ENCODE peak calls at places on chromosome 2, in nine cellular contexts. R is uterus, J is gastrocnemius medialis, B is spleen, I is body of pancreas, M is vagina, Y is A549, W is GM12878, P is Peyer's patch. D is an unnamed sample.
A peak's percentile ranks its signal among the peaks of the same experiment; 100 is the strongest.

GRCh38 chr2:5322414-5322813 is 369.8 kb upstream of the SOX11 start:
- DNase-seq in R (no peak), J (no peak), B (no peak), I (no peak), M (no peak), Y (no peak), W (no peak), P (no peak), D (no peak)

GRCh38 chr2:37720533-37721218 is 49.2 kb upstream of the CDC42EP3 start:
- DNase-seq in R (no peak), J (no peak), B (no peak), I (no peak), M (no peak), Y (no peak), W (no peak), P (no peak), D (no peak)

GRCh38 chr2:17043173-17043572 is 377.5 kb upstream of the CYRIA start:
- DNase-seq in R (no peak), J (no peak), B (no peak), I (no peak), M (no peak), Y (no peak), W (no peak), P (no peak), D (no peak)

GRCh38 chr2:217331577-217332139 is 471.8 kb upstream of the TNP1 start:
- DNase-seq in R (no peak), J (no peak), B (no peak), I (peak; percentile 21), M (no peak), Y (peak; percentile 86), W (no peak), P (no peak), D (peak; percentile 28)

GRCh38 chr2:180222642-180223041 is 215.5 kb upstream of the CWC22 start:
- DNase-seq in R (no peak), J (no peak), B (no peak), I (no peak), M (no peak), Y (no peak), W (no peak), P (no peak), D (no peak)

GRCh38 chr2:88735853-88736252 is 44.4 kb downstream of the RPIA start:
- DNase-seq in R (no peak), J (peak; percentile 45), B (no peak), I (no peak), M (no peak), Y (peak; percentile 47), W (no peak), P (peak; percentile 67), D (no peak)

GRCh38 chr2:54776494-54776893 is 53.0 kb downstream of the EML6 start:
- DNase-seq in R (no peak), J (no peak), B (no peak), I (no peak), M (no peak), Y (no peak), W (no peak), P (no peak), D (no peak)

GRCh38 chr2:38505779-38506178 is 96.9 kb downstream of the HNRNPLL start:
- DNase-seq in R (peak; percentile 96), J (peak; percentile 91), B (no peak), I (no peak), M (peak; percentile 91), Y (peak; percentile 29), W (no peak), P (no peak), D (peak; percentile 62)

GRCh38 chr2:187709063-187709462 is 154.8 kb upstream of the TFPI start:
- DNase-seq in R (no peak), J (no peak), B (no peak), I (no peak), M (no peak), Y (no peak), W (no peak), P (no peak), D (no peak)

GRCh38 chr2:232318175-232318855 is 60.2 kb upstream of the ALPP start:
- DNase-seq in R (no peak), J (no peak), B (no peak), I (no peak), M (no peak), Y (no peak), W (no peak), P (no peak), D (no peak)

GRCh38 chr2:54419386-54419785 is 36.7 kb upstream of the SPTBN1 start:
- DNase-seq in R (no peak), J (no peak), B (no peak), I (no peak), M (no peak), Y (no peak), W (no peak), P (no peak), D (no peak)

GRCh38 chr2:201781583-201782051 is 884 bp upstream of the ALS2 start:
- DNase-seq in R (no peak), J (no peak), B (no peak), I (peak; percentile 34), M (peak; percentile 89), Y (no peak), W (no peak), P (no peak), D (peak; percentile 58)

GRCh38 chr2:102520009-102520408 is 47.0 kb downstream of the SLC9A4 start:
- DNase-seq in R (no peak), J (no peak), B (no peak), I (no peak), M (no peak), Y (peak; percentile 61), W (no peak), P (no peak), D (no peak)

GRCh38 chr2:196987654-196988364 is 61.3 kb upstream of the PGAP1 start:
- DNase-seq in R (peak; percentile 57), J (no peak), B (no peak), I (no peak), M (no peak), Y (peak; percentile 85), W (peak; percentile 15), P (no peak), D (no peak)

GRCh38 chr2:126657146-126657635 is 1.2 kb downstream of the GYPC start:
- DNase-seq in R (peak; percentile 65), J (peak; percentile 74), B (peak; percentile 88), I (no peak), M (no peak), Y (no peak), W (no peak), P (no peak), D (no peak)

GRCh38 chr2:126655066-126655465 is 892 bp upstream of the GYPC start:
- DNase-seq in R (no peak), J (no peak), B (no peak), I (no peak), M (peak; percentile 87), Y (no peak), W (no peak), P (no peak), D (no peak)

GRCh38 chr2:126657636-126658315 is 1.8 kb downstream of the GYPC start:
- DNase-seq in R (peak; percentile 86), J (peak; percentile 87), B (peak; percentile 96), I (peak; percentile 52), M (peak; percentile 94), Y (peak; percentile 5), W (peak; percentile 61), P (peak; percentile 72), D (peak; percentile 67)

GRCh38 chr2:126655500-126656310 is at the start of gene GYPC:
- DNase-seq in R (peak; percentile 74), J (peak; percentile 82), B (peak; percentile 93), I (peak; percentile 57), M (peak; percentile 94), Y (no peak), W (no peak), P (no peak), D (peak; percentile 78)

GRCh38 chr2:126656311-126657145 is 570 bp downstream of the GYPC start:
- DNase-seq in R (peak; percentile 32), J (no peak), B (peak; percentile 93), I (no peak), M (peak; percentile 85), Y (no peak), W (no peak), P (no peak), D (peak; percentile 50)
- TF ChIP-seq POLR2A in R (no peak), J (no peak), B (no peak), I (peak; percentile 4), M (no peak), Y (no peak), W (peak; percentile 63), P (no peak), D (no peak)

DNA sequence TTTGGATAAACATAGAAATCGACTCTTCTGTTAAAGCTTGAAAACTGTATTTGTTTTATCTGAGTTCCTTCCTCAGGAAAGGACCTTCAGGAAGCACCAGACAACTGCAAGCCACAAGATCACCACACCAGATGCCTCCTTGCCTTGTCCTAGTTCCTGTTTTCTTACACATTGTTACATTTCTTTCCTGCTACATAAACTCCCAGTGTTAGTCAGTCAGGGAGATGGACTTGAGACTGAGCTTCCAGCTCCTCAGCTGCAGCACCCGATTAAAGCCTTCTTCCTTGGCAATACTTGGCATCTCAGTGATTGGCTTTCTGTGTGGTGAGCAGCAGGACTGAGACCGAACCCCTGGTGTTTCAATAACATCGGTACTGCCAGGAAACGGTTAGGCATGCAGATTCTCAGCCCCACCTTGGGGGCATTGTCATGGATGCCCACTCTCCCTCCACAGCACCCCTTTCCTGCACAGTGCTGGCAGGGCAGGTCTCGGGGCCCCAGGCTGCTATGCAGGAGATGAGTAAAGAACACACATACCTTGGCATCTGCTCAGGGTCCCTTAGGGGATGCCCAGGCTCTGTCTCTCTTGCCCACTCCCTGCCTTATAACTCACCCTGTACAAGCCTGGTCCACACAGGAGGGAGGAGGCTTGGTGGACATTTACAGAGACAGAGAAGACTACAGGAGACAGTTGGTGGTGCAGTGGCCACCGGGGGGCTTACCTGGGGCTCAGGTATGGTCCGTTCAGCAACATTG is 32.6 kb downstream of the ANKMY1 start:
- DNase-seq in R (no peak), J (no peak), B (peak; percentile 32), I (no peak), M (peak; percentile 62), Y (no peak), W (no peak), P (no peak), D (no peak)
- H3K9me3 ChIP-seq in R (no peaks in the 10 kb centered on the region), J (no peaks in the 10 kb centered on the region), B (peaks cover 24% of the 10 kb centered on the region), I (no peaks in the 10 kb centered on the region), M (no peaks in the 10 kb centered on the region), Y (peaks cover 41% of the 10 kb centered on the region), W (peaks cover 19% of the 10 kb centered on the region), P (no peaks in the 10 kb centered on the region), D (no peaks in the 10 kb centered on the region)

DNA sequence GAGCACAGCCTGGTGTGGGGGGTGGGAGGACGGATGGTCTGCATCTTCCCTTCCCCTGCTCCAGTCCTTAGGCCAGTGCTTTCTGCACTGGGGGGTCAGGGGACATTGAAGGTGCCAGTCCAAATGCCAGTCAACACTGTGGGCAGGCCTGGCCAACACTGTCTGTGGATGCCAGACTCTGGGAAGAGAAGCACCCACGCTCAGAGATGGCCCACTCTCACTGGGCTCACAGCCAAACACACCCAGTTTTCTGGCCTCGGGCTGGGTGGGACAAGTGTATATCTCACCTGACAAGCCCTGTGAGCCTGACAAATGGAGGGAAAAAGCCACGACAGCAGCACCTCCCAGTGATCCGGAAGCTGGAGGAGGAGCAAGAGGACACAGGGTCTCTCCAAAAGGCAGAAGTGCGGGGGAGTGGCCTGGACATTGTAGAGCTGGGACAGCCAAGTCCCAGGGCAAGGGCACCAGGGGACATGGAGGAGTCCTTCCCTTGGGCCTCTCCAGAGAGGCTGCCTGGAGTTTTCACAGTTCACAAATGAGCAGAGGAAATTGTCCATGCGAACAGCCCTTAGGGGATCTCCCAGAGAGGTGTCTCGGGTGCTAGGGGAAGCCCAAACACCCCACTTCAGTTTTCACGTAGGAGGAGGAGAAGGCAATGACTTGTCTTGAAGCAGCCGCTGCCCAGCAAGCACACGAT is 79.3 kb downstream of the SDC1 start:
- DNase-seq in R (no peak), J (no peak), B (peak; percentile 72), I (no peak), M (no peak), Y (no peak), W (peak; percentile 68), P (peak; percentile 49), D (no peak)
- TF ChIP-seq POLR2A in R (no peak), J (no peak), B (no peak), I (no peak), M (no peak), Y (no peak), W (no peak), P (no peak), D (no peak)

GRCh38 chr2:173300458-173300857 is 54.2 kb upstream of the CDCA7 start:
- DNase-seq in R (no peak), J (no peak), B (no peak), I (no peak), M (no peak), Y (no peak), W (no peak), P (no peak), D (no peak)
- H3K9me3 ChIP-seq in R (peaks cover 12% of the 10 kb centered on the region), J (no peaks in the 10 kb centered on the region), B (peaks cover 43% of the 10 kb centered on the region), I (peaks cover 16% of the 10 kb centered on the region), M (peaks cover 27% of the 10 kb centered on the region), Y (peaks cover 23% of the 10 kb centered on the region), W (peaks cover 23% of the 10 kb centered on the region), P (no peaks in the 10 kb centered on the region), D (no peaks in the 10 kb centered on the region)

D was measured in right lobe of liver.